ENCODE peak calls at places on chromosomes 1 and 21, in four cellular contexts. One of them, this sample, is unnamed.

GRCh38 chr21:25735221-25735894 is 586 bp downstream of the GABPA start:
- DNase-seq in heart left ventricle: peak; percentile 93
- DNase-seq in astrocyte of the cerebellum: peak; percentile 76
- DNase-seq in SK-N-SH: peak; percentile 91
- DNase-seq in this sample: peak; percentile 41

GRCh38 chr1:5828322-5828935 is 163.8 kb downstream of the NPHP4 start:
- DNase-seq in heart left ventricle: no peak
- DNase-seq in astrocyte of the cerebellum: no peak
- DNase-seq in SK-N-SH: no peak
- DNase-seq in this sample: no peak

GRCh38 chr1:51518730-51519047 is 377 bp downstream of the EPS15 start:
- DNase-seq in heart left ventricle: peak; percentile 57
- DNase-seq in astrocyte of the cerebellum: no peak
- DNase-seq in SK-N-SH: peak; percentile 82
- DNase-seq in this sample: no peak

GRCh38 chr1:235022341-235023196 is 106.1 kb downstream of the TOMM20 start:
- DNase-seq in heart left ventricle: no peak
- DNase-seq in astrocyte of the cerebellum: no peak
- DNase-seq in SK-N-SH: no peak
- DNase-seq in this sample: no peak

GRCh38 chr1:222928212-222928611 is 113.4 kb downstream of the DISP1 start:
- DNase-seq in heart left ventricle: peak; percentile 68
- DNase-seq in astrocyte of the cerebellum: no peak
- DNase-seq in SK-N-SH: peak; percentile 44
- DNase-seq in this sample: no peak

GRCh38 chr1:33986389-33987095 is 122.7 kb downstream of the HMGB4 start:
- DNase-seq in heart left ventricle: peak; percentile 28
- DNase-seq in astrocyte of the cerebellum: peak; percentile 62
- DNase-seq in SK-N-SH: no peak
- DNase-seq in this sample: no peak

GRCh38 chr21:15895142-15896106 is 165.6 kb downstream of the USP25 start:
- DNase-seq in heart left ventricle: no peak
- DNase-seq in astrocyte of the cerebellum: peak; percentile 52
- DNase-seq in SK-N-SH: no peak
- DNase-seq in this sample: peak; percentile 61

GRCh38 chr1:221031890-221032222 is 152.6 kb downstream of the HLX start:
- DNase-seq in heart left ventricle: no peak
- DNase-seq in astrocyte of the cerebellum: no peak
- DNase-seq in SK-N-SH: no peak
- DNase-seq in this sample: no peak

GRCh38 chr1:68232354-68233148 is at the start of gene WLS:
- DNase-seq in heart left ventricle: peak; percentile 83
- DNase-seq in astrocyte of the cerebellum: peak; percentile 55
- DNase-seq in SK-N-SH: peak; percentile 81
- DNase-seq in this sample: no peak

GRCh38 chr1:41648230-41648629 is 163.7 kb upstream of the EDN2 start:
- DNase-seq in heart left ventricle: no peak
- DNase-seq in astrocyte of the cerebellum: no peak
- DNase-seq in SK-N-SH: no peak
- DNase-seq in this sample: no peak

GRCh38 chr1:39539252-39539790 is 37.3 kb downstream of the PABPC4 start:
- DNase-seq in heart left ventricle: peak; percentile 71
- DNase-seq in astrocyte of the cerebellum: peak; percentile 57
- DNase-seq in SK-N-SH: peak; percentile 85
- DNase-seq in this sample: no peak

GRCh38 chr1:155038602-155039307 is 5.1 kb downstream of the DCST1 start:
- DNase-seq in heart left ventricle: no peak
- DNase-seq in astrocyte of the cerebellum: no peak
- DNase-seq in SK-N-SH: no peak
- DNase-seq in this sample: no peak

GRCh38 chr1:100847481-100847880 is 47.2 kb downstream of the EXTL2 start:
- DNase-seq in heart left ventricle: no peak
- DNase-seq in astrocyte of the cerebellum: no peak
- DNase-seq in SK-N-SH: no peak
- DNase-seq in this sample: no peak

GRCh38 chr1:16430598-16430997 is 6.6 kb downstream of the SPATA21 start:
- DNase-seq in heart left ventricle: no peak
- DNase-seq in astrocyte of the cerebellum: no peak
- DNase-seq in SK-N-SH: no peak
- DNase-seq in this sample: no peak

GRCh38 chr1:86231076-86231475 is 74.5 kb upstream of the COL24A1 start:
- DNase-seq in heart left ventricle: no peak
- DNase-seq in astrocyte of the cerebellum: no peak
- DNase-seq in SK-N-SH: no peak
- DNase-seq in this sample: no peak

GRCh38 chr1:119298687-119299086 is 69.9 kb upstream of the HAO2 start:
- DNase-seq in heart left ventricle: no peak
- DNase-seq in astrocyte of the cerebellum: peak; percentile 89
- DNase-seq in SK-N-SH: no peak
- DNase-seq in this sample: peak; percentile 31

GRCh38 chr1:224502459-224503160 is 68.0 kb upstream of the WDR26 start:
- DNase-seq in heart left ventricle: no peak
- DNase-seq in astrocyte of the cerebellum: no peak
- DNase-seq in SK-N-SH: peak; percentile 41
- DNase-seq in this sample: no peak

GRCh38 chr1:163174524-163175437 is 27.9 kb downstream of the RGS5 start:
- DNase-seq in heart left ventricle: peak; percentile 64
- DNase-seq in astrocyte of the cerebellum: peak; percentile 44
- DNase-seq in SK-N-SH: peak; percentile 36
- DNase-seq in this sample: peak; percentile 21
- H3K4me3 ChIP-seq in heart left ventricle: peak overlapping the region; percentile 6
- H3K4me3 ChIP-seq in astrocyte of the cerebellum: no peak overlapping the region
- H3K4me3 ChIP-seq in SK-N-SH: peak overlapping the region; percentile 24
- H3K4me3 ChIP-seq in this sample: no peak overlapping the region

DNA sequence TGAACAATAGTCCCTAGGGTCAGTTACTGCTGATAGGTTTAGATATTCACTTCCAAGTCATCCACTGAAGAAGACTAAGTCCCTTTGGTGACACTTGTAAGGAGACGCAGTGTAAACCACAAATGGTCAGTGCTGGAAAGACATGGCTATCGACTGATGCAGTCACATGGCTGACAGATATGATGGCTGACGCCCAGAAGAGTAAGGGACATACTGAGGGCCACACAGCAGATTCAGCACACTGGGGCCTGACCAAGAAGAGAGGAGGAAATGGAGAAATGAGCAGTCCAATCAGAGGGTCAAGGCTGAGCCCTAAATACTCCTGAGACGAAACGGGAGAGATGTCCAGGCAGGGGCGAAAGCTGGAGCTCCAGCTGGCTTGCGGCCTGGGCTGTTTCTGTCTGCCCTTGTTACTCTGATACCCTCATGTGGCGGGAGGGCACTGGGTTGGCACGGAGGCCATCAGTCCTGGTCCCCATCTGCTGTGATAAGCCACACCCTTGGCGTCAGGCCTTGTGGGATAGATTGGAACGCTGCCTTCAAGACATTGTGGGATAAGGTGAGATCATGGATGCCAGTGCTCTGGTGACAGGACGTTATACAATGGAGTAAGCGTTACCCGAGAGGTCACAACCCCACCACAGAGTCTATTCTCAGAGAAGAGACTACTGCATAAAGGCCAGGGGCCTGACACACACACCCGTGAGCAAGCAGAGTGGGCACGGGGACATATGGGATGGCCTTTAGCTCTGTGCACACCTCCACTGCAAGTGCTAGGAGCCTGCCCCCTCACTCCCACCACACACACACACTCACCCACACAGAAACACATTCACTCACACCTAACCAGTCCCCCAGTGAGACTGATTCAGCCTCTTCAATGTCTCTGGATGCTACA is 158.4 kb downstream of the TRABD2B start:
- DNase-seq in heart left ventricle: no peak
- DNase-seq in astrocyte of the cerebellum: no peak
- DNase-seq in SK-N-SH: no peak
- DNase-seq in this sample: no peak
- H3K4me3 ChIP-seq in heart left ventricle: no peak overlapping the region
- H3K4me3 ChIP-seq in astrocyte of the cerebellum: no peak overlapping the region
- H3K4me3 ChIP-seq in SK-N-SH: no peak overlapping the region
- H3K4me3 ChIP-seq in this sample: no peak overlapping the region

GRCh38 chr1:17550684-17551584 is 11.4 kb downstream of the ARHGEF10L start:
- DNase-seq in heart left ventricle: no peak
- DNase-seq in astrocyte of the cerebellum: no peak
- DNase-seq in SK-N-SH: no peak
- DNase-seq in this sample: peak; percentile 56
- H3K4me3 ChIP-seq in heart left ventricle: no peak overlapping the region
- H3K4me3 ChIP-seq in astrocyte of the cerebellum: no peak overlapping the region
- H3K4me3 ChIP-seq in SK-N-SH: peak overlapping the region; percentile 15
- H3K4me3 ChIP-seq in this sample: no peak overlapping the region

GRCh38 chr1:200373811-200374231 is 36.0 kb downstream of the ZNF281 start:
- DNase-seq in heart left ventricle: no peak
- DNase-seq in astrocyte of the cerebellum: no peak
- DNase-seq in SK-N-SH: no peak
- DNase-seq in this sample: no peak
- H3K4me3 ChIP-seq in heart left ventricle: no peak overlapping the region
- H3K4me3 ChIP-seq in astrocyte of the cerebellum: no peak overlapping the region
- H3K4me3 ChIP-seq in SK-N-SH: no peak overlapping the region
- H3K4me3 ChIP-seq in this sample: no peak overlapping the region

GRCh38 chr21:38498057-38498833 is at the start of gene ERG:
- DNase-seq in heart left ventricle: peak; percentile 37
- DNase-seq in astrocyte of the cerebellum: no peak
- DNase-seq in SK-N-SH: no peak
- DNase-seq in this sample: no peak
- H3K4me3 ChIP-seq in heart left ventricle: peak within 1 kb of the TSS; percentile 52
- H3K4me3 ChIP-seq in astrocyte of the cerebellum: no peak within 1 kb of the TSS
- H3K4me3 ChIP-seq in SK-N-SH: no peak within 1 kb of the TSS
- H3K4me3 ChIP-seq in this sample: no peak within 1 kb of the TSS

DNA sequence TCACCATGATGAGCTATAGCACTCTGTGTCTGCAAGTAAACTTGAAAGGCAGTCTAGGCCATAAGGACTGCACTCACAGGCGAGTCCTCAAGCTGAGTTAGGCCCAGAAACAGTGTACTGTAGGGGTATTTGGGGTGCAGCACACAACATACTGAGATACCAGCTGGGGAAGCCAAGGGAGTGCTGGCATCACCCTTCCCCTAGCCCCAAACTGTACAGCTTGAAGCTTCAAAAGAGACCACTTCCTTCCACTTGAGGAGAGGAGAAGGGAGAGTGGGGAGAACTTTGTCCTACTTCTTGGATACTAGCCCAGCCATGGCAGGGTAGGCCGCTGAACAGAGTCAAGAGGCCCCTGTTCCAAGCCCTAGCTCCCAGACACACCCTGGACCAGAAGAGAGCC is 24.2 kb upstream of the SNX7 start:
- DNase-seq in heart left ventricle: no peak
- DNase-seq in astrocyte of the cerebellum: no peak
- DNase-seq in SK-N-SH: no peak
- DNase-seq in this sample: no peak
- H3K4me3 ChIP-seq in heart left ventricle: no peak overlapping the region
- H3K4me3 ChIP-seq in astrocyte of the cerebellum: no peak overlapping the region
- H3K4me3 ChIP-seq in SK-N-SH: no peak overlapping the region
- H3K4me3 ChIP-seq in this sample: no peak overlapping the region

GRCh38 chr1:70706381-70707173 is 295.5 kb downstream of the CTH start:
- DNase-seq in heart left ventricle: no peak
- DNase-seq in astrocyte of the cerebellum: no peak
- DNase-seq in SK-N-SH: no peak
- DNase-seq in this sample: no peak
- H3K4me3 ChIP-seq in heart left ventricle: peak overlapping the region; percentile 35
- H3K4me3 ChIP-seq in astrocyte of the cerebellum: peak overlapping the region; percentile 42
- H3K4me3 ChIP-seq in SK-N-SH: no peak overlapping the region
- H3K4me3 ChIP-seq in this sample: peak overlapping the region; percentile 41

GRCh38 chr1:200989337-200989736 is 34.2 kb downstream of the KIF21B start:
- DNase-seq in heart left ventricle: no peak
- DNase-seq in astrocyte of the cerebellum: no peak
- DNase-seq in SK-N-SH: no peak
- DNase-seq in this sample: no peak
- H3K4me3 ChIP-seq in heart left ventricle: no peak overlapping the region
- H3K4me3 ChIP-seq in astrocyte of the cerebellum: no peak overlapping the region
- H3K4me3 ChIP-seq in SK-N-SH: no peak overlapping the region
- H3K4me3 ChIP-seq in this sample: no peak overlapping the region

GRCh38 chr1:1063945-1064831 is 9.9 kb downstream of the RNF223 start:
- DNase-seq in heart left ventricle: peak; percentile 63
- DNase-seq in astrocyte of the cerebellum: peak; percentile 80
- DNase-seq in SK-N-SH: peak; percentile 93
- DNase-seq in this sample: peak; percentile 85
- H3K4me3 ChIP-seq in heart left ventricle: no peak overlapping the region
- H3K4me3 ChIP-seq in astrocyte of the cerebellum: no peak overlapping the region
- H3K4me3 ChIP-seq in SK-N-SH: no peak overlapping the region
- H3K4me3 ChIP-seq in this sample: peak overlapping the region; percentile 6

This sample was measured in kidney epithelial cell.